ENCODE peak calls at places on chromosomes 13 and 19, in seven cellular contexts. E is endothelial cell of umbilical vein, N is AG09319, C is osteocyte, Z is foreskin fibroblast, K is neural crest cell, O is endothelial cell. B is an unnamed sample.

GRCh38 chr19:28399187-28399586 is 813.8 kb downstream of the UQCRFS1 start:
- DNase-seq in E (no peak), N (no peak), C (no peak), Z (no peak), K (no peak), O (no peak), B (no peak)

GRCh38 chr13:33169273-33169980 is 116.1 kb downstream of the STARD13 start:
- DNase-seq in E (peak; percentile 87), N (no peak), C (no peak), Z (peak; percentile 77), K (no peak), O (no peak), B (no peak)

GRCh38 chr19:38387550-38388309 is at the start of gene GGN:
- DNase-seq in E (peak; percentile 98), N (peak; percentile 85), C (peak; percentile 96), Z (peak; percentile 94), K (peak; percentile 93), O (peak; percentile 87), B (peak; percentile 92)

GRCh38 chr13:33963134-33963533 is 145.2 kb downstream of the RFC3 start:
- DNase-seq in E (no peak), N (no peak), C (no peak), Z (no peak), K (no peak), O (no peak), B (no peak)

GRCh38 chr13:42875448-42876269 is 94.3 kb downstream of the FAM216B start:
- DNase-seq in E (peak; percentile 31), N (no peak), C (no peak), Z (no peak), K (peak; percentile 8), O (peak; percentile 25), B (no peak)

GRCh38 chr19:43634877-43635560 is 4.6 kb downstream of the CADM4 start:
- DNase-seq in E (no peak), N (no peak), C (no peak), Z (no peak), K (peak; percentile 65), O (peak; percentile 34), B (no peak)

GRCh38 chr13:111115841-111116500 is 861 bp downstream of the ARHGEF7 start:
- DNase-seq in E (peak; percentile 27), N (peak; percentile 83), C (peak; percentile 96), Z (peak; percentile 90), K (peak; percentile 44), O (peak; percentile 30), B (no peak)

GRCh38 chr19:17405250-17406038 is at the start of gene BST2:
- DNase-seq in E (peak; percentile 84), N (no peak), C (no peak), Z (no peak), K (no peak), O (no peak), B (no peak)

GRCh38 chr19:49590071-49590970 is 661 bp upstream of the PRR12 start:
- DNase-seq in E (peak; percentile 96), N (peak; percentile 85), C (peak; percentile 96), Z (peak; percentile 97), K (peak; percentile 89), O (peak; percentile 92), B (peak; percentile 96)
- TF ChIP-seq CTCF in E (peak; percentile 26), N (no peak), C (no peak), Z (no peak), K (no peak), O (no peak), B (peak; percentile 13)

GRCh38 chr13:99604636-99605035 is 103.4 kb downstream of the TM9SF2 start:
- DNase-seq in E (no peak), N (no peak), C (no peak), Z (no peak), K (no peak), O (no peak), B (no peak)

GRCh38 chr13:99601535-99601934 is 100.3 kb downstream of the TM9SF2 start:
- DNase-seq in E (no peak), N (no peak), C (no peak), Z (no peak), K (no peak), O (no peak), B (no peak)

GRCh38 chr13:99596180-99596579 is 94.9 kb downstream of the TM9SF2 start:
- DNase-seq in E (no peak), N (no peak), C (no peak), Z (no peak), K (no peak), O (no peak), B (no peak)

GRCh38 chr13:99605417-99606321 is 104.4 kb downstream of the TM9SF2 start:
- DNase-seq in E (peak; percentile 72), N (no peak), C (no peak), Z (no peak), K (peak; percentile 27), O (peak; percentile 46), B (no peak)

GRCh38 chr13:99600318-99600717 is 99.0 kb downstream of the TM9SF2 start:
- DNase-seq in E (no peak), N (no peak), C (no peak), Z (no peak), K (no peak), O (peak; percentile 19), B (no peak)
- TF ChIP-seq CTCF in E (peak; percentile 3), N (no peak), C (peak; percentile 21), Z (no peak), K (no peak), O (no peak), B (peak; percentile 53)

DNA sequence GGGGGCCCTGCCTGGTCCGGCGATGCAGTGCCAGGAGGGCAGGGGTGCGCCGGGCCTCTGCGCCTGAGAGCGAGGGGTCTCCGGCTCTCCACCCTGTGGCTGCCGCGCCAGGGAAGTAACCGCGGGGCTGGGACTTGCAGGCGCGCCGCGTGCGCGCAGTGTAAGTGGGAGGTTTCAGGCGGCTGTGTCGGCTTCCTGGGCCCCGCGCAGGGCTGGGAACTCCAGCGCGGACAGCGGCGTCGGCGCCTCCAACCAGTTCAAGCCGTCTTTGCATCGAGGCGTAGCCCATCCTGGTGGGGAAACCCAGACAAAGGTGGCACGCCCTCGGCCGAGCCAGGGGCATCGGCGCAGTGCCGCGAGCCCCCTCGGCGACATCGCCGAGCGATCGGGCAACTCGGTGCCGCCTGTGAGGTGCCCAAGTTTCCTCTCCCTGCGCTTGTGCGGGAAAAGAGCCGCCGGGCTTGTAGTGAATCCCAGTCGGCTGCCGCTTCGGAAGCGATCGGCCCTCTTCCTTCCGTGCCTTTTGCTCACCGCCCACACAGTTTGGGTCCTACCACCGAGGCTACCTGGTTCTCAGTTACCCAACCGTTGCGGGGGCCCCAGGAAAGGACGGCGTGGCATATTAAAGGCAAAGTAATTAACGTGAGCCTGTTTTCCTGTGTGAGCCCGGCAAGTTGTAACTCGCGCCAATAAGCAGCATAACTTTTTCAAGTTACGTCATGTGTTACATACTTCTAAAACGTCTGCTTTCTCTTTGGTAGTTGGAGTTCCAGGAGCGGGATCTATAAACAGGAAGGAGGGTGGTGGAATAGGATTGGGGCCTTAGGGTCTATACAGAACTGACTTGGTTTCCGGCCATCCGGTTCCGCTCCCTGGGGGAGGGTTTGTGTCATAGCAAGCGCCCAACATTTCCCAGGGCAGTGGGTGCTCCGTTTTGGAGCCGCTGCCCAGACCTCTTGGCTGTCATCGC is 1.2 kb downstream of the LRCH1 start:
- DNase-seq in E (peak; percentile 67), N (peak; percentile 49), C (peak; percentile 87), Z (peak; percentile 70), K (peak; percentile 50), O (peak; percentile 68), B (peak; percentile 74)
- TF ChIP-seq CTCF in E (no peak), N (no peak), C (no peak), Z (no peak), K (peak; percentile 47), O (peak; percentile 24), B (peak; percentile 45)

DNA sequence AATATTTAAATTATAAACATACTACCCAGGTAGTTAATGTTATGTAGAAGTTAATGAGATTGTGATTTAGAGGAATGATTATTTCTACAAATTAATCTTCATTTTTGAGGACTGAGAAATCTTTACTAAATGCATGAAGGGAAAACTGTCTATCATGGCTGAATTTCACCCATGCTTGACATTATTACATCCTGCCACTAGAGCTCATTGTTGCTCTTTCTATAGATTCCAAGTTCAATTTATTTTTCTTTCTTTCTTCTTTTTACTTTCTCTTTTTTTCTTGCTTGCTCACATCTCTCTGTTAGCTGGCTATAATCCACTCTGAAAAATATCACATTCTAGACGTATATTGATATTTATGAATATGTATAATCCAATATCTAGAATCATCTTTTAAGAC is 505.0 kb upstream of the KLHL1 start:
- DNase-seq in E (peak; percentile 25), N (no peak), C (no peak), Z (no peak), K (no peak), O (no peak), B (no peak)
- TF ChIP-seq CTCF in E (peak; percentile 33), N (no peak), C (peak; percentile 49), Z (no peak), K (peak; percentile 69), O (peak; percentile 37), B (peak; percentile 71)

DNA sequence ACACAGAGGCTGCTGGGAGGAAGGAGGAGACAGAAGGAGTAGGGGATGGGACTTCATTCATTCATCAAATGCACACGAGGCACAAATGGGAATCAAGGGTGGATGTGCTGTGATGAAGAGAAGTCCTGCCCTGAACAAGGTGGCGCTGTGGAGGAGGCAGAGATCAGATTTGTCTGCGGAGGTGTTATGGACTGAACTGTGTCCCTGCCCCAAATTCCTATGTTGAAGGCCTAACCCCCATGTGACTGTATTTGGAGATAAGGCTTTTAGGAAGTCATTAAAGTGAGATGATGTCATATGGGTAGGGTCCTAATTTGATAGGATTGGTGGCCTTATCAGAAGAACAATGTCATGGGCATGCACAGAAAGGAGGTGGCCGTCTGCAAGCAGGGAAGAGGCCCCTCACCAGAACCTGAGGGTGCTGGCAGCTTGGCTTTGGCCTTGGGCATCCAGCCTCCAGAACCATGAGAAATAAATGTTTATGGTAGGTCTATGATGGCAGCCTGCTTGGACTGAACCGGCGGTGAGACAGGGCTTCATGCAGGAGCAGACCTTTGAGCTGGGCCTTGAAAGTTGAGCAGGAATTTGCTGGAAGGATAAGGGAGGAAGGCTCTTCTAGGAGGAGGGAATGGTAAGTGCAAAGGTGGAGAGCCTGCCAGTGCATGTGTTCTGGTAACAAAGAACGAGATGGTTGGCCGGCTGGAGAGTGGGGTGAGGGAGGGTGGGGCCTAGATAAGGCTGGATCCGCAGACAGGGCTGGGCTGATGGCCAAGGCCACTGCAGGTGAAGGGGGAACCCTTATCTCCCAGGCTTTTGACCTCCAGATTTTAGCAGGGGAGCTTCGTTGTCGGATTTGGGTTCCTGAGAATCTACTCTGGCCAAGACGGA is 2.7 kb upstream of the CEBPA start:
- DNase-seq in E (no peak), N (no peak), C (no peak), Z (no peak), K (no peak), O (no peak), B (no peak)
- TF ChIP-seq CTCF in E (no peak), N (no peak), C (no peak), Z (no peak), K (no peak), O (no peak), B (no peak)

B was measured in type B pancreatic cell.